ENCODE peak calls at places on chromosomes 4 and X, in nine cellular contexts. One of them, this sample, is unnamed.

GRCh38 chr4:184515606-184516005 is 41.3 kb upstream of the IRF2 start:
- DNase-seq in upper lobe of left lung: no peak
- DNase-seq in WERI-Rb-1: no peak
- DNase-seq in left lung: no peak
- DNase-seq in heart left ventricle: no peak
- DNase-seq in body of pancreas: no peak
- DNase-seq in ovary: no peak
- DNase-seq in cardiac muscle cell: no peak
- DNase-seq in heart right ventricle: no peak
- DNase-seq in this sample: no peak

GRCh38 chr4:147683172-147683571 is 791 bp downstream of the PRMT9 start:
- DNase-seq in upper lobe of left lung: no peak
- DNase-seq in WERI-Rb-1: no peak
- DNase-seq in left lung: peak
- DNase-seq in heart left ventricle: no peak
- DNase-seq in body of pancreas: peak
- DNase-seq in ovary: no peak
- DNase-seq in cardiac muscle cell: peak
- DNase-seq in heart right ventricle: no peak
- DNase-seq in this sample: peak

GRCh38 chr4:15893967-15894366 is 44.6 kb downstream of the FGFBP1 start:
- DNase-seq in upper lobe of left lung: no peak
- DNase-seq in WERI-Rb-1: no peak
- DNase-seq in left lung: no peak
- DNase-seq in heart left ventricle: no peak
- DNase-seq in body of pancreas: no peak
- DNase-seq in ovary: no peak
- DNase-seq in cardiac muscle cell: no peak
- DNase-seq in heart right ventricle: no peak
- DNase-seq in this sample: peak

GRCh38 chrX:39582091-39582490 is 515.7 kb downstream of the BCOR start:
- DNase-seq in upper lobe of left lung: no peak
- DNase-seq in WERI-Rb-1: no peak
- DNase-seq in left lung: no peak
- DNase-seq in heart left ventricle: no peak
- DNase-seq in body of pancreas: peak
- DNase-seq in ovary: no peak
- DNase-seq in cardiac muscle cell: no peak
- DNase-seq in heart right ventricle: no peak
- DNase-seq in this sample: no peak

GRCh38 chr4:119823891-119824290 is 195.3 kb upstream of the PDE5A start:
- DNase-seq in upper lobe of left lung: no peak
- DNase-seq in WERI-Rb-1: no peak
- DNase-seq in left lung: no peak
- DNase-seq in heart left ventricle: no peak
- DNase-seq in body of pancreas: no peak
- DNase-seq in ovary: no peak
- DNase-seq in cardiac muscle cell: no peak
- DNase-seq in heart right ventricle: no peak
- DNase-seq in this sample: no peak

GRCh38 chrX:129773649-129774458 is 5.9 kb upstream of the SASH3 start:
- DNase-seq in upper lobe of left lung: no peak
- DNase-seq in WERI-Rb-1: no peak
- DNase-seq in left lung: no peak
- DNase-seq in heart left ventricle: no peak
- DNase-seq in body of pancreas: no peak
- DNase-seq in ovary: no peak
- DNase-seq in cardiac muscle cell: no peak
- DNase-seq in heart right ventricle: no peak
- DNase-seq in this sample: no peak

GRCh38 chrX:139931646-139932076 is 1.2 kb downstream of the ATP11C start:
- DNase-seq in upper lobe of left lung: no peak
- DNase-seq in WERI-Rb-1: no peak
- DNase-seq in left lung: peak
- DNase-seq in heart left ventricle: no peak
- DNase-seq in body of pancreas: peak
- DNase-seq in ovary: no peak
- DNase-seq in cardiac muscle cell: no peak
- DNase-seq in heart right ventricle: no peak
- DNase-seq in this sample: no peak

GRCh38 chr4:123547167-123547817 is 150.7 kb downstream of the SPRY1 start:
- DNase-seq in upper lobe of left lung: peak
- DNase-seq in WERI-Rb-1: no peak
- DNase-seq in left lung: peak
- DNase-seq in heart left ventricle: no peak
- DNase-seq in body of pancreas: peak
- DNase-seq in ovary: no peak
- DNase-seq in cardiac muscle cell: peak
- DNase-seq in heart right ventricle: no peak
- DNase-seq in this sample: no peak

GRCh38 chr4:123744664-123745290 is 348.2 kb downstream of the SPRY1 start:
- DNase-seq in upper lobe of left lung: no peak
- DNase-seq in WERI-Rb-1: no peak
- DNase-seq in left lung: no peak
- DNase-seq in heart left ventricle: peak
- DNase-seq in body of pancreas: peak
- DNase-seq in ovary: peak
- DNase-seq in cardiac muscle cell: peak
- DNase-seq in heart right ventricle: no peak
- DNase-seq in this sample: no peak

GRCh38 chrX:37796805-37797204 is 16.9 kb downstream of the CYBB start:
- DNase-seq in upper lobe of left lung: no peak
- DNase-seq in WERI-Rb-1: no peak
- DNase-seq in left lung: peak
- DNase-seq in heart left ventricle: peak
- DNase-seq in body of pancreas: no peak
- DNase-seq in ovary: no peak
- DNase-seq in cardiac muscle cell: peak
- DNase-seq in heart right ventricle: peak
- DNase-seq in this sample: no peak

GRCh38 chrX:37796302-37796701 is 16.4 kb downstream of the CYBB start:
- DNase-seq in upper lobe of left lung: no peak
- DNase-seq in WERI-Rb-1: no peak
- DNase-seq in left lung: no peak
- DNase-seq in heart left ventricle: no peak
- DNase-seq in body of pancreas: no peak
- DNase-seq in ovary: no peak
- DNase-seq in cardiac muscle cell: no peak
- DNase-seq in heart right ventricle: no peak
- DNase-seq in this sample: no peak

GRCh38 chrX:37802028-37802427 is 22.2 kb downstream of the CYBB start:
- DNase-seq in upper lobe of left lung: no peak
- DNase-seq in WERI-Rb-1: no peak
- DNase-seq in left lung: no peak
- DNase-seq in heart left ventricle: no peak
- DNase-seq in body of pancreas: no peak
- DNase-seq in ovary: no peak
- DNase-seq in cardiac muscle cell: no peak
- DNase-seq in heart right ventricle: no peak
- DNase-seq in this sample: no peak

GRCh38 chrX:37803057-37803456 is 23.2 kb downstream of the CYBB start:
- DNase-seq in upper lobe of left lung: no peak
- DNase-seq in WERI-Rb-1: no peak
- DNase-seq in left lung: no peak
- DNase-seq in heart left ventricle: no peak
- DNase-seq in body of pancreas: no peak
- DNase-seq in ovary: no peak
- DNase-seq in cardiac muscle cell: no peak
- DNase-seq in heart right ventricle: no peak
- DNase-seq in this sample: no peak

DNA sequence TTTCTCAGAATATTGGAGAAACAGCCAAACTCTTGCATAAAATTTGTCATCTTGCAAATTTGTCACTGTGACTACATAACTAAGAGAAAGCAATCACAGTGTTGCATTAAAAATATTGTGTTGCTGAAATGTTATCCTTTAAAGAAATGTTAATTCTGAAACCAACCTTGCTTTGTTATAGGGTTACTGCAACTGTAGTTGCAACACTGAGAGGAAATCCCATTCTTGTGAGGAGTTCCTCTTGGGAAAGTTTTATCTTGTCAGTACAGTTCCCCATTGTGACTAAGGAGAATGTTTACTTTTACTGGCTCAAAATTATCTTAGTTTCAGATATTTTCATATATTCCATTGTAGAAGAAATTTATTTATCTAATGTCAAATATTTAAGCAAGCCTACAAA is 20.9 kb downstream of the CYBB start:
- DNase-seq in upper lobe of left lung: no peak
- DNase-seq in WERI-Rb-1: no peak
- DNase-seq in left lung: no peak
- DNase-seq in heart left ventricle: no peak
- DNase-seq in body of pancreas: no peak
- DNase-seq in ovary: no peak
- DNase-seq in cardiac muscle cell: no peak
- DNase-seq in heart right ventricle: no peak
- DNase-seq in this sample: no peak
- H3K27ac ChIP-seq in upper lobe of left lung: no peak
- H3K27ac ChIP-seq in WERI-Rb-1: no peak
- H3K27ac ChIP-seq in left lung: peak
- H3K27ac ChIP-seq in heart left ventricle: peak
- H3K27ac ChIP-seq in body of pancreas: no peak
- H3K27ac ChIP-seq in ovary: no peak
- H3K27ac ChIP-seq in cardiac muscle cell: no peak
- H3K27ac ChIP-seq in heart right ventricle: no peak
- H3K27ac ChIP-seq in this sample: no peak

GRCh38 chrX:135425026-135425425 is 3.3 kb downstream of the SMIM10L2A start:
- DNase-seq in upper lobe of left lung: no peak
- DNase-seq in WERI-Rb-1: no peak
- DNase-seq in left lung: no peak
- DNase-seq in heart left ventricle: no peak
- DNase-seq in body of pancreas: no peak
- DNase-seq in ovary: no peak
- DNase-seq in cardiac muscle cell: no peak
- DNase-seq in heart right ventricle: no peak
- DNase-seq in this sample: no peak

GRCh38 chrX:135421932-135422809 is at the start of gene SMIM10L2A:
- DNase-seq in upper lobe of left lung: peak
- DNase-seq in WERI-Rb-1: no peak
- DNase-seq in left lung: no peak
- DNase-seq in heart left ventricle: no peak
- DNase-seq in body of pancreas: peak
- DNase-seq in ovary: no peak
- DNase-seq in cardiac muscle cell: no peak
- DNase-seq in heart right ventricle: no peak
- DNase-seq in this sample: no peak

GRCh38 chrX:135424469-135424868 is 2.7 kb downstream of the SMIM10L2A start:
- DNase-seq in upper lobe of left lung: no peak
- DNase-seq in WERI-Rb-1: no peak
- DNase-seq in left lung: no peak
- DNase-seq in heart left ventricle: no peak
- DNase-seq in body of pancreas: no peak
- DNase-seq in ovary: no peak
- DNase-seq in cardiac muscle cell: no peak
- DNase-seq in heart right ventricle: no peak
- DNase-seq in this sample: no peak

GRCh38 chrX:135421537-135421931 is 210 bp upstream of the SMIM10L2A start:
- DNase-seq in upper lobe of left lung: peak
- DNase-seq in WERI-Rb-1: peak
- DNase-seq in left lung: peak
- DNase-seq in heart left ventricle: peak
- DNase-seq in body of pancreas: peak
- DNase-seq in ovary: peak
- DNase-seq in cardiac muscle cell: peak
- DNase-seq in heart right ventricle: peak
- DNase-seq in this sample: peak

DNA sequence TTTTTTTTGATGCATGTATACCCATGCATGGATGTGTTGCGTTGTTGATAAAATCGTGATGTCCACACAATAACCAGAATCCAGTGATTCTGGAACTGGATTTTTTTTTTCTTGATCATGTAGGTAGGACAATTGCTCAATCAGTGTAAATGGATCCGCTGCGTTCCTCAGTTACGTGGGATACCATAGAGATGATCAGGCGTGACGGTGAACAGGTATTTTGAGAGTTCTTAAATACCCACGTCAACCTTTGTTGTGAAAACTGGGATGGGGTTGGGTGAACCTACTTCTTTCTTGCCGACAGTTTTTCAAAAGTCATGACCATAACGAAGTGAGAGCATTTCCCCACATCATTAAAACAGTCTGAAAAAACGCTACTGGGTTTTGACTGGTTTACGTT is 913 bp upstream of the SMIM10L2A start:
- DNase-seq in upper lobe of left lung: no peak
- DNase-seq in WERI-Rb-1: no peak
- DNase-seq in left lung: no peak
- DNase-seq in heart left ventricle: no peak
- DNase-seq in body of pancreas: no peak
- DNase-seq in ovary: no peak
- DNase-seq in cardiac muscle cell: no peak
- DNase-seq in heart right ventricle: no peak
- DNase-seq in this sample: no peak
- TF ChIP-seq CTCF in upper lobe of left lung: no peak
- TF ChIP-seq CTCF in WERI-Rb-1: no peak
- TF ChIP-seq CTCF in left lung: no peak
- TF ChIP-seq CTCF in heart left ventricle: no peak
- TF ChIP-seq CTCF in body of pancreas: no peak
- TF ChIP-seq CTCF in ovary: no peak
- TF ChIP-seq CTCF in cardiac muscle cell: no peak
- TF ChIP-seq CTCF in heart right ventricle: no peak
- TF ChIP-seq CTCF in this sample: no peak

GRCh38 chr4:136314686-136315085 is 1217.6 kb downstream of the PCDH18 start:
- DNase-seq in upper lobe of left lung: no peak
- DNase-seq in WERI-Rb-1: no peak
- DNase-seq in left lung: no peak
- DNase-seq in heart left ventricle: no peak
- DNase-seq in body of pancreas: no peak
- DNase-seq in ovary: no peak
- DNase-seq in cardiac muscle cell: no peak
- DNase-seq in heart right ventricle: no peak
- DNase-seq in this sample: no peak
- H3K27ac ChIP-seq in upper lobe of left lung: no peak
- H3K27ac ChIP-seq in WERI-Rb-1: no peak
- H3K27ac ChIP-seq in left lung: no peak
- H3K27ac ChIP-seq in heart left ventricle: no peak
- H3K27ac ChIP-seq in body of pancreas: no peak
- H3K27ac ChIP-seq in ovary: no peak
- H3K27ac ChIP-seq in cardiac muscle cell: no peak
- H3K27ac ChIP-seq in heart right ventricle: no peak
- H3K27ac ChIP-seq in this sample: no peak

DNA sequence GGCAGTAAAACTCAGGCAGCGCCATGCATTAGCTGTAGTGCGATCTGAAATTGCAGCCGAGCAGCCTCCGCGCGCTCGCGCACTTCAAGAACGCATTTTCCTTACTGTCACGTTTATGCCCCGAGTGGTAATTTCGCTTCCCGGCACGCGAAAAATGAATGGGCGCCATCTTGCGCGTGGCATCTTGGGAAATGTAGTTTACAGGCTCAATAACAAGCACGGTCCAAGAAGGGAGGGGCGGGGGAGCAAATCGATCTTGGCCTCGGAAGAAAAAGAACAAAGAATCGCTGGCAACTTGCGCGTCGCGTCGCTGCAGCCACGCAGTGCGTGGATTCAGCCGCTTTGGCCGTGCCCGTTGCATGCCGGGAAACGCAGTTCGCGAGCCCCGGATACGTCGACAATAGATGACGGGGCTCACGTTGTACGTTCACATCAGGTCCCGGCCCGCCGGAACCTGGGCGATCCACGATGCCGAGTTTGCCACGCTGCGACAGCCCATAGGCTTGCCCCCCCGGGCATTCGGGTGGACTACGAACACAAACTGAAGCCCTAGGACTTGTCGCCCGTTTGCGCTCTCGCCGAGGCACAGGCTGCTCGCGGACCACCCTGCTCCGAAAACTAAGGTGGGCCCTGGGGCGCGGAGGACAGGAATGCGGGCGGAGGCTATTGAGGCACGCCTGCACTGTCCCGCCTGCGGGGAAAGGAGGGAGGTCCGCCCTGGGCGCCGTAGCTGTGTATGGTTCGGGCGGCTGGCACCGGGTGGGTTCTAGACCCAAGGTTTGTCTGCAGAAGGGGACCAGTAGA is at the start of gene FTSJ1:
- DNase-seq in upper lobe of left lung: peak
- DNase-seq in WERI-Rb-1: peak
- DNase-seq in left lung: peak
- DNase-seq in heart left ventricle: peak
- DNase-seq in body of pancreas: peak
- DNase-seq in ovary: peak
- DNase-seq in cardiac muscle cell: peak
- DNase-seq in heart right ventricle: peak
- DNase-seq in this sample: peak
- TF ChIP-seq CTCF in upper lobe of left lung: no peak
- TF ChIP-seq CTCF in WERI-Rb-1: no peak
- TF ChIP-seq CTCF in left lung: no peak
- TF ChIP-seq CTCF in heart left ventricle: no peak
- TF ChIP-seq CTCF in body of pancreas: no peak
- TF ChIP-seq CTCF in ovary: no peak
- TF ChIP-seq CTCF in cardiac muscle cell: no peak
- TF ChIP-seq CTCF in heart right ventricle: no peak
- TF ChIP-seq CTCF in this sample: no peak